ENCODE peak calls at places on chromosome 22, in nine cellular contexts. R, Z, G, E, N, Y, H, P and A are unnamed samples.

GRCh38 chr22:35540600-35541253 is at the start of gene RASD2:
- DNase-seq in R (no peak), Z (peak), G (no peak), E (no peak), N (peak), Y (no peak), H (peak), P (no peak), A (peak)

GRCh38 chr22:46150615-46151423 is 493 bp downstream of the PPARA start:
- DNase-seq in R (no peak), Z (no peak), G (peak), E (peak), N (peak), Y (no peak), H (no peak), P (no peak), A (peak)

GRCh38 chr22:32389685-32390084 is 22.4 kb downstream of the RTCB start:
- DNase-seq in R (no peak), Z (no peak), G (peak), E (no peak), N (no peak), Y (no peak), H (peak), P (no peak), A (peak)

GRCh38 chr22:44963832-44964721 is 45.7 kb downstream of the PHF21B start:
- DNase-seq in R (no peak), Z (no peak), G (no peak), E (no peak), N (no peak), Y (no peak), H (no peak), P (no peak), A (no peak)

GRCh38 chr22:25747245-25747944 is 5.4 kb downstream of the MYO18B start:
- DNase-seq in R (peak), Z (no peak), G (peak), E (no peak), N (no peak), Y (peak), H (no peak), P (peak), A (no peak)

GRCh38 chr22:48734359-48734758 is 1093.3 kb downstream of the BRD1 start:
- DNase-seq in R (no peak), Z (no peak), G (no peak), E (no peak), N (no peak), Y (no peak), H (no peak), P (peak), A (no peak)

GRCh38 chr22:33917744-33918406 is 2.4 kb downstream of the LARGE1 start:
- DNase-seq in R (no peak), Z (no peak), G (peak), E (no peak), N (peak), Y (no peak), H (no peak), P (no peak), A (peak)

GRCh38 chr22:46088541-46089311 is 61.6 kb upstream of the PPARA start:
- DNase-seq in R (no peak), Z (peak), G (peak), E (no peak), N (no peak), Y (no peak), H (no peak), P (no peak), A (no peak)

GRCh38 chr22:47006433-47006832 is 244.0 kb downstream of the TBC1D22A start:
- DNase-seq in R (no peak), Z (no peak), G (no peak), E (no peak), N (no peak), Y (no peak), H (no peak), P (no peak), A (no peak)

GRCh38 chr22:49328076-49328475 is 499.6 kb downstream of the BRD1 start:
- DNase-seq in R (no peak), Z (no peak), G (no peak), E (peak), N (no peak), Y (no peak), H (no peak), P (peak), A (no peak)

GRCh38 chr22:26474687-26475086 is 8.9 kb downstream of the HPS4 start:
- DNase-seq in R (no peak), Z (no peak), G (no peak), E (no peak), N (no peak), Y (no peak), H (no peak), P (no peak), A (no peak)

GRCh38 chr22:20206709-20207215 is 55.9 kb upstream of the CCDC188 start:
- DNase-seq in R (no peak), Z (no peak), G (peak), E (no peak), N (no peak), Y (no peak), H (no peak), P (no peak), A (no peak)

GRCh38 chr22:45318558-45319318 is 9.0 kb downstream of the FAM118A start:
- DNase-seq in R (no peak), Z (no peak), G (no peak), E (no peak), N (no peak), Y (no peak), H (no peak), P (no peak), A (no peak)

GRCh38 chr22:19896665-19897355 is 42.1 kb upstream of the GNB1L start:
- DNase-seq in R (no peak), Z (no peak), G (no peak), E (no peak), N (no peak), Y (no peak), H (no peak), P (peak), A (no peak)

GRCh38 chr22:19810381-19811141 is 44.1 kb downstream of the GNB1L start:
- DNase-seq in R (no peak), Z (no peak), G (peak), E (no peak), N (no peak), Y (peak), H (no peak), P (no peak), A (no peak)

GRCh38 chr22:42816339-42816738 is 40.7 kb downstream of the ARFGAP3 start:
- DNase-seq in R (no peak), Z (no peak), G (no peak), E (no peak), N (no peak), Y (no peak), H (peak), P (no peak), A (no peak)

GRCh38 chr22:48953830-48954229 is 873.8 kb downstream of the BRD1 start:
- DNase-seq in R (no peak), Z (no peak), G (no peak), E (peak), N (no peak), Y (no peak), H (no peak), P (no peak), A (no peak)

GRCh38 chr22:32880906-32881596 is 79.5 kb downstream of the TIMP3 start:
- DNase-seq in R (no peak), Z (peak), G (peak), E (peak), N (no peak), Y (peak), H (peak), P (no peak), A (peak)

GRCh38 chr22:41939981-41940852 is 6.7 kb downstream of the CENPM start:
- DNase-seq in R (no peak), Z (no peak), G (no peak), E (no peak), N (peak), Y (no peak), H (no peak), P (no peak), A (no peak)

GRCh38 chr22:19229600-19229999 is 51.1 kb upstream of the SLC25A1 start:
- DNase-seq in R (no peak), Z (no peak), G (no peak), E (no peak), N (no peak), Y (no peak), H (no peak), P (no peak), A (no peak)

GRCh38 chr22:38700271-38700788 is 413 bp downstream of the JOSD1 start:
- DNase-seq in R (no peak), Z (peak), G (peak), E (no peak), N (no peak), Y (no peak), H (no peak), P (no peak), A (peak)

GRCh38 chr22:24819941-24820461 is 14.0 kb downstream of the SGSM1 start:
- DNase-seq in R (no peak), Z (peak), G (peak), E (no peak), N (no peak), Y (no peak), H (no peak), P (no peak), A (no peak)

GRCh38 chr22:45754822-45755221 is 83.2 kb downstream of the ATXN10 start:
- DNase-seq in R (no peak), Z (no peak), G (no peak), E (no peak), N (no peak), Y (no peak), H (no peak), P (no peak), A (no peak)

GRCh38 chr22:41919357-41920224 is 4.7 kb upstream of the SHISA8 start:
- DNase-seq in R (no peak), Z (peak), G (peak), E (no peak), N (peak), Y (no peak), H (peak), P (no peak), A (peak)

GRCh38 chr22:49100316-49100715 is 727.4 kb downstream of the BRD1 start:
- DNase-seq in R (no peak), Z (no peak), G (no peak), E (no peak), N (no peak), Y (no peak), H (no peak), P (peak), A (no peak)

GRCh38 chr22:35648066-35649025 is at the start of gene APOL6:
- DNase-seq in R (no peak), Z (peak), G (peak), E (peak), N (peak), Y (no peak), H (no peak), P (no peak), A (no peak)

GRCh38 chr22:24965822-24966626 is 13.5 kb downstream of the KIAA1671 start:
- DNase-seq in R (no peak), Z (no peak), G (no peak), E (no peak), N (peak), Y (no peak), H (no peak), P (peak), A (no peak)

GRCh38 chr22:24807284-24807950 is 1.4 kb downstream of the SGSM1 start:
- DNase-seq in R (no peak), Z (peak), G (peak), E (no peak), N (no peak), Y (no peak), H (peak), P (no peak), A (peak)

GRCh38 chr22:47203554-47203991 is 441.1 kb downstream of the TBC1D22A start:
- DNase-seq in R (no peak), Z (no peak), G (no peak), E (peak), N (no peak), Y (no peak), H (no peak), P (no peak), A (no peak)

GRCh38 chr22:31104869-31105268 is 2.5 kb downstream of the SELENOM start:
- DNase-seq in R (no peak), Z (peak), G (no peak), E (no peak), N (no peak), Y (no peak), H (no peak), P (peak), A (peak)
- TF ChIP-seq CTCF in R (peak), Z (no peak), G (no peak), E (peak), N (no peak), Y (peak), H (peak), P (no peak), A (peak)

DNA sequence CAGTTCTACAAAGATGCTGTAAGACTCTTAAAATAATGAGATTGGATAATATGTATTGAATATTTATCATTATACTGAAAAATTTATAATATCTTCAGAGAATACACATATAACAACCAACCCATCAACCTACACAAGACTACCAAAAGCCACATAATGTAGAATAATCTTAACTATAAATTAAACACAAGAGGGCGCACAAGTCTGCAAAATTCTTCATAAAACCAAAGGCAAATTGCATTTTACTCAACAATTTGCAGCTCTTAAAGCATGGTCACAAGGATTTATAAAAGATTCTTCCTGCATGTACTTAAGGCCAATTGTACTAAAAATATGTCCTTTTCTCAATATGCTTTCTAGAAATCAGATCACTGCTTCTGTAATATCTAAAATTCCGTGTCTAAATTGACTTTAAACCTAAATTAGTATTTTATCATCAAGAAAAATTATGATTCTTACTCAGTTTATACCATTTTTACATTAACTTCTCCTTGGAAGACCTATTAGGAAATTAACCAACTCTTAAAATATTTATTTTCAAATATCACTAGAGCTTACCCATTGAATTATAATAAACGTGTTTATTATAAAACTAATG is 79.0 kb downstream of the TTC28 start:
- DNase-seq in R (peak), Z (peak), G (peak), E (no peak), N (peak), Y (peak), H (peak), P (no peak), A (no peak)
- TF ChIP-seq CTCF in R (peak), Z (peak), G (no peak), E (peak), N (peak), Y (peak), H (peak), P (peak), A (peak)

DNA sequence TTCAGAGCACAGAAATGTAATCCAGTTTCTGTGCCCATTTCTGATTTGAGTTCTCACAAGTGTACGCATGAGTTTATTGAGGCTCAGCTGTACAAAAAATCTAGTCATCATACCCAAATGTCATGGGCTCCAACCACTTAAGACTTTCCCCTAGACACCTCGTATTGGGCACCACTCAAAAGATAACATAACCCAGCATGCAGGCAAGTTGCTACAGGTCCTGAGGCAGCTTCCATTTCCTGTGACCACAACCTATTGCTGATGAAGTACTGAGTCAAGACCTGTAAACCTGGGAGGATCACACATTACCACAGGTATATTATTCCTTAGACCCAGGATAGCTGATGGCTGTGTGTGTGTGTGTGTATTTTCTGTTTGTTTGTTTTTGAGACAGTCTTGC is 95.2 kb downstream of the MRTFA start:
- DNase-seq in R (no peak), Z (no peak), G (no peak), E (no peak), N (no peak), Y (no peak), H (no peak), P (peak), A (no peak)
- TF ChIP-seq CTCF in R (no peak), Z (no peak), G (no peak), E (no peak), N (no peak), Y (no peak), H (no peak), P (no peak), A (no peak)

GRCh38 chr22:37196539-37197450 is 8.7 kb upstream of the C1QTNF6 start:
- DNase-seq in R (peak), Z (peak), G (peak), E (no peak), N (no peak), Y (peak), H (peak), P (peak), A (no peak)
- TF ChIP-seq CTCF in R (peak), Z (no peak), G (no peak), E (no peak), N (no peak), Y (peak), H (no peak), P (no peak), A (no peak)

DNA sequence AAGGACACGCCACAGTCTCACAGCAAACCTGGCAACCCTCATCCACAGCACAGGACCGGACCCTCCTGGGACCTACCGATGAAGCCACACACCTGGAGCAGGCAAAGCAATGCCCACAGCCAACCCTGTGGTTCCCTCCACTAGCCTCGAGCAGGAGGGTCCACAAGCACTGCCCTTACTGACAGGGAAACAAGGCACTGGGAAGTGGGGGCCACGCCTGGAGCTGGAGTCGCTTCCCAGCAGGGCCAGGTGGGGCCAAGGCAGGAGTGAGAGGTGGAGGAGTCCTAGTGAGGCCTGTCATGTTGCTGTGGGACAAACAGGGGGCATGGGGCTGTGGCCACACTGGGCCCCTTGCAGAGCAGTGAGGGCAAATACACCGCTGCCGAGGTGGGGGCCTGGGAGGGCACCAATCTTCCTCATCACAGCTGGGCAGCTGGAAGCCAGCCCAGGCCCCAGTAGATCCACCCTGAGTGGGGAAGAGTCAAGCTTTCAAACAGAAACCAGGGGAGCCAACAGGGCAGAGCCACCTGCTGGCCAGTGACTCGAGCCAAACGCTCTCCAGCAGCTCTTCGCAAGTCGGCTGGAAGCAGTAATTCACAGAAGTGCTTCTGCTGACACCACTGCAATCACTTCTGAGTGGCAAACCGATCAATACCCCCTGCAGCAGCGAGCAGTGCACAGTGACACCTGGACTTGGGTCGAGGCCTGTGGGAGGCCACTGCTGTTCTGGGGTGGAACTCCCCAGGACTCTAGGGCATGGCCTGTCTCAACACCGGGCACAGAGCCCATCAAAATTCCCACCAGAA is 13.7 kb downstream of the SULT4A1 start:
- DNase-seq in R (no peak), Z (no peak), G (peak), E (no peak), N (no peak), Y (no peak), H (peak), P (no peak), A (no peak)
- TF ChIP-seq CTCF in R (peak), Z (no peak), G (peak), E (peak), N (peak), Y (peak), H (peak), P (peak), A (peak)

DNA sequence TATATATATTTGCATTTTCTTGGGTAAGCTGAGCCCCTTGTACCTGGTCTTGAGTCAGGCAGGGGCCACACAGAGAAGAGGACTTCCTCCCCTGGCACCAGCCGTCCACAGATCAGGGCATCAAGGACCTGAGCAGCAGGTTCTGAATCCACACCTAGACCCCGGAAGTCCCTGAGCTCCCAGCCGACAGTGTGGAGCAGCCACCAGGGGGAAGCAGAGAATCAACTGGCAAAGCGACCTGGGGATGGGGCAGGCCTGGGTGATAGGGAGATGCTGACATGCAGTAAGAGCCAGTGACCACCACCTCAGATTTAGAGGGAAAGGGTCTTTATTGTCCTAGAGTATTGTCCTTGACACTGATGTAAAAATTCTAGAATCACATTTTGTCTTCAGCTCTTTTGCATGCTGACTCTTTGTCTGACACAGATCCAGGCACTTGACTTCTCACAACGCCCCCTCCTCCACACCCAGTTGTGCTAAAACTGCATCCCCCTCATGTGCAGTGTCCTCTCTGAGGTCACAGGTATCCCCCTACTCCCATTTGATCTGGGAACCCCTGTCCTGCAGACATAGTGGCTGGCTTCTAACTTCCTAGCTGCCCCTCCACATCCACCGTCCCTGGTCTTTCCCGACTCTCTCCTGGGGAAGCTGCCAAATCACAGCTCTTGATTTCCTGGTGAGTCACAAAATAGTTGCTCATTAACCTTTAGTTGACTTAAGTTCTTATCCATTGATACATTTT is 109.3 kb downstream of the GGTLC2 start:
- DNase-seq in R (no peak), Z (no peak), G (peak), E (no peak), N (peak), Y (no peak), H (no peak), P (no peak), A (peak)
- TF ChIP-seq CTCF in R (peak), Z (no peak), G (peak), E (peak), N (peak), Y (peak), H (peak), P (peak), A (peak)

DNA sequence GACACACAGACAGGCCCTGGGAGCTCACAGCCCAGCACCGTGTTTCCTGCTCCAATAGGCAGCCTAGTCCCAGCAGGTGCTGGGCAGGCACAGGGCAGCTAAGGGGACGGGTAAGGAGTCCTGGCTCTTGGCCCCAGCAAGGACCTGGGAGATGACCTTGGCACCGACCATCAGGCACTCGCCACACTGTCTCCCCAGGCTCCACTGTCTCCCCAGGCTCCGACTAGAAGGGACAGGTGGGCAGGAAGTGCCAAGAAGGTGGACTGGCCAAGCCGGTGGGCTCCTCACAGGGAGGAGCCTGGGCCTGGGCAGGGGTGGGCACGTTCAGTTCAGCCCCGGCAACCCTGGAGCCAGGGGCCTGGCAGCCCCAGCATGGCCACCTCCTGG is 193.9 kb downstream of the IGLL1 start:
- DNase-seq in R (no peak), Z (no peak), G (no peak), E (no peak), N (no peak), Y (no peak), H (no peak), P (no peak), A (no peak)
- TF ChIP-seq CTCF in R (no peak), Z (no peak), G (no peak), E (peak), N (no peak), Y (no peak), H (no peak), P (peak), A (peak)